ENCODE peak calls at places on chromosomes 1 and 21, in seven cellular contexts. U is body of pancreas; F is astrocyte of the spinal cord; C is IMR-90; Q is NCI-H69; K is retina; L is activated CD4-positive, alpha-beta T cell treated with anti-CD3 and anti-CD28 coated beads for 36 hours. H is an unnamed sample.

GRCh38 chr1:89121641-89122040 is 4.3 kb downstream of the GBP2 start:
- DNase-seq in C (no peak), Q (no peak), U (no peak), K (no peak), L (no peak), F (no peak), H (no peak)

GRCh38 chr1:182888736-182889531 is 49.8 kb downstream of the DHX9 start:
- DNase-seq in L (no peak), K (no peak), U (no peak), C (peak), Q (peak), F (no peak), H (no peak)

GRCh38 chr1:155889566-155889965 is 21.6 kb downstream of the RIT1 start:
- DNase-seq in K (no peak), F (peak), L (no peak), U (no peak), Q (no peak), C (peak), H (no peak)

GRCh38 chr1:157725214-157725577 is 24.6 kb upstream of the FCRL3 start:
- DNase-seq in U (no peak), Q (no peak), L (no peak), C (no peak), F (no peak), K (no peak), H (no peak)

GRCh38 chr1:198936371-198937083 is 297.7 kb downstream of the PTPRC start:
- DNase-seq in K (peak), L (no peak), C (peak), U (no peak), Q (peak), F (peak), H (no peak)

GRCh38 chr1:11596295-11596694 is 57.9 kb downstream of the FBXO2 start:
- DNase-seq in Q (no peak), L (no peak), C (no peak), K (no peak), F (no peak), U (no peak), H (no peak)

GRCh38 chr1:172351761-172352161 is 68.7 kb upstream of the C1orf105 start:
- DNase-seq in C (peak), U (no peak), F (peak), K (no peak), L (no peak), Q (no peak), H (no peak)

GRCh38 chr1:9292361-9293240 is at the start of gene SPSB1:
- DNase-seq in F (peak), K (peak), C (peak), U (peak), Q (peak), L (peak), H (peak)

GRCh38 chr1:236862615-236863211 is 67.6 kb downstream of the MTR start:
- DNase-seq in C (no peak), F (peak), L (no peak), Q (no peak), K (no peak), U (peak), H (no peak)

GRCh38 chr1:147717051-147717705 is 43.2 kb downstream of the GJA5 start:
- DNase-seq in C (no peak), U (peak), L (no peak), K (no peak), F (no peak), Q (peak), H (no peak)

GRCh38 chr1:23421752-23422312 is 2.7 kb downstream of the TCEA3 start:
- DNase-seq in Q (peak), L (no peak), F (peak), C (peak), U (peak), K (peak), H (no peak)

GRCh38 chr1:85048296-85049064 is at the start of gene MCOLN3:
- DNase-seq in L (peak), Q (peak), K (peak), F (no peak), U (peak), C (no peak), H (peak)

GRCh38 chr1:55474168-55474786 is 259.1 kb upstream of the USP24 start:
- DNase-seq in L (no peak), C (peak), U (no peak), Q (no peak), F (peak), K (no peak), H (no peak)

GRCh38 chr1:2991753-2992495 is 29.3 kb upstream of the ACTRT2 start:
- DNase-seq in L (no peak), C (no peak), K (no peak), U (no peak), F (no peak), Q (no peak), H (no peak)

GRCh38 chr1:213131851-213132655 is 81.0 kb downstream of the RPS6KC1 start:
- DNase-seq in Q (peak), F (no peak), U (no peak), C (no peak), L (no peak), K (no peak), H (no peak)

GRCh38 chr1:89836997-89837909 is 16.4 kb downstream of the LRRC8D start:
- DNase-seq in L (no peak), K (no peak), U (no peak), F (peak), C (no peak), Q (no peak), H (no peak)

GRCh38 chr1:43381609-43382008 is 8.0 kb downstream of the MED8 start:
- DNase-seq in C (no peak), K (no peak), L (no peak), F (no peak), Q (no peak), U (peak), H (no peak)

GRCh38 chr1:222034790-222035189 is 292.9 kb upstream of the DUSP10 start:
- DNase-seq in C (no peak), K (no peak), Q (peak), L (no peak), F (peak), U (no peak), H (no peak)

GRCh38 chr1:225448146-225448805 is 20.4 kb upstream of the LBR start:
- DNase-seq in F (no peak), U (no peak), C (no peak), K (no peak), Q (no peak), L (peak), H (no peak)

GRCh38 chr1:47192458-47193384 is 2.9 kb upstream of the PDZK1IP1 start:
- DNase-seq in C (peak), Q (peak), F (peak), L (peak), K (peak), U (peak), H (peak)

GRCh38 chr1:71561729-71562128 is 480.9 kb upstream of the ZRANB2 start:
- DNase-seq in C (peak), K (no peak), F (peak), Q (no peak), L (no peak), U (no peak), H (no peak)

GRCh38 chr21:45534591-45535331 is 7.5 kb downstream of the SLC19A1 start:
- DNase-seq in K (peak), Q (peak), C (no peak), U (no peak), F (no peak), L (no peak), H (peak)

GRCh38 chr1:2548068-2548589 is 8.0 kb upstream of the TNFRSF14 start:
- DNase-seq in U (peak), K (peak), Q (peak), C (peak), L (peak), F (peak), H (peak)

GRCh38 chr1:197725044-197725443 is 50.2 kb downstream of the DENND1B start:
- DNase-seq in U (no peak), C (peak), L (no peak), Q (peak), K (no peak), F (peak), H (no peak)

GRCh38 chr1:20194770-20195463 is 8.6 kb upstream of the PLA2G2C start:
- DNase-seq in L (peak), K (no peak), C (peak), Q (peak), U (peak), F (peak), H (peak)

GRCh38 chr1:238465449-238465848 is 574.7 kb upstream of the ZP4 start:
- DNase-seq in L (no peak), K (no peak), U (no peak), Q (peak), C (peak), F (peak), H (no peak)

GRCh38 chr1:227938911-227939790 is 8.6 kb downstream of the WNT9A start:
- DNase-seq in K (no peak), C (no peak), U (no peak), Q (no peak), F (no peak), L (peak), H (no peak)

GRCh38 chr1:69258842-69259241 is 308.9 kb upstream of the LRRC7 start:
- DNase-seq in L (no peak), K (no peak), C (no peak), U (peak), Q (peak), F (no peak), H (no peak)

GRCh38 chr1:182833271-182833670 is 5.9 kb upstream of the DHX9 start:
- DNase-seq in K (no peak), F (peak), C (peak), L (no peak), Q (no peak), U (no peak), H (no peak)

GRCh38 chr1:108503062-108503740 is 53.1 kb downstream of the NBPF6 start:
- DNase-seq in F (peak), C (peak), Q (no peak), U (peak), L (no peak), K (no peak), H (no peak)

GRCh38 chr1:197660389-197660788 is 114.9 kb downstream of the DENND1B start:
- DNase-seq in U (no peak), L (no peak), C (no peak), K (no peak), F (no peak), Q (no peak), H (no peak)

GRCh38 chr1:8371372-8371991 is 53.6 kb downstream of the SLC45A1 start:
- DNase-seq in U (no peak), K (no peak), L (no peak), C (no peak), F (no peak), Q (no peak), H (no peak)

GRCh38 chr1:1335792-1336248 is 4.7 kb downstream of the TAS1R3 start:
- DNase-seq in L (no peak), F (no peak), K (no peak), C (no peak), U (no peak), Q (no peak), H (no peak)

GRCh38 chr1:155424091-155424490 is 103.4 kb downstream of the RUSC1 start:
- DNase-seq in K (no peak), F (no peak), L (no peak), C (no peak), Q (no peak), U (no peak), H (no peak)

GRCh38 chr1:232486454-232487202 is 143.3 kb downstream of the SIPA1L2 start:
- DNase-seq in L (no peak), U (no peak), K (no peak), F (no peak), Q (no peak), C (peak), H (no peak)

GRCh38 chr1:192516776-192517297 is 58.7 kb upstream of the RGS1 start:
- DNase-seq in L (peak), F (no peak), K (peak), U (peak), Q (no peak), C (no peak), H (no peak)

H was measured in glutamatergic neuron.